ENCODE peak calls at places on chromosome 5, in five cellular contexts. One of them, this sample, is unnamed.
A peak's percentile ranks its signal among the peaks of the same experiment; 100 is the strongest.

GRCh38 chr5:147437161-147437596 is 72.7 kb downstream of the DPYSL3 start:
- DNase-seq in GM23248: no peak
- DNase-seq in hepatocyte: no peak
- DNase-seq in PC-9: no peak
- DNase-seq in CD8-positive, alpha-beta memory T cell: no peak
- DNase-seq in this sample: no peak

GRCh38 chr5:149946118-149946517 is 1.5 kb upstream of the PDE6A start:
- DNase-seq in CD8-positive, alpha-beta memory T cell: no peak
- DNase-seq in GM23248: no peak
- DNase-seq in PC-9: no peak
- DNase-seq in hepatocyte: peak; percentile 57
- DNase-seq in this sample: no peak

GRCh38 chr5:157187046-157187754 is 6.6 kb downstream of the ITK start:
- DNase-seq in PC-9: no peak
- DNase-seq in CD8-positive, alpha-beta memory T cell: no peak
- DNase-seq in GM23248: no peak
- DNase-seq in hepatocyte: no peak
- DNase-seq in this sample: no peak

GRCh38 chr5:173094012-173094661 is 38.0 kb downstream of the CREBRF start:
- DNase-seq in PC-9: peak; percentile 76
- DNase-seq in GM23248: peak; percentile 23
- DNase-seq in CD8-positive, alpha-beta memory T cell: no peak
- DNase-seq in hepatocyte: no peak
- DNase-seq in this sample: no peak

GRCh38 chr5:26321278-26321677 is 717.1 kb downstream of the CDH9 start:
- DNase-seq in hepatocyte: no peak
- DNase-seq in CD8-positive, alpha-beta memory T cell: no peak
- DNase-seq in PC-9: no peak
- DNase-seq in GM23248: no peak
- DNase-seq in this sample: no peak

GRCh38 chr5:150615141-150615699 is 25.2 kb upstream of the SYNPO start:
- DNase-seq in hepatocyte: no peak
- DNase-seq in CD8-positive, alpha-beta memory T cell: no peak
- DNase-seq in GM23248: peak; percentile 83
- DNase-seq in PC-9: no peak
- DNase-seq in this sample: no peak

GRCh38 chr5:958701-959571 is 49.7 kb upstream of the NKD2 start:
- DNase-seq in GM23248: peak; percentile 73
- DNase-seq in CD8-positive, alpha-beta memory T cell: no peak
- DNase-seq in PC-9: no peak
- DNase-seq in hepatocyte: no peak
- DNase-seq in this sample: no peak

GRCh38 chr5:60455589-60455988 is 244.4 kb downstream of the DEPDC1B start:
- DNase-seq in hepatocyte: no peak
- DNase-seq in PC-9: no peak
- DNase-seq in CD8-positive, alpha-beta memory T cell: no peak
- DNase-seq in GM23248: no peak
- DNase-seq in this sample: no peak

GRCh38 chr5:119330367-119331183 is 25.2 kb upstream of the TNFAIP8 start:
- DNase-seq in CD8-positive, alpha-beta memory T cell: peak; percentile 73
- DNase-seq in PC-9: no peak
- DNase-seq in GM23248: peak; percentile 34
- DNase-seq in hepatocyte: no peak
- DNase-seq in this sample: peak; percentile 80

GRCh38 chr5:60386398-60386797 is 313.6 kb downstream of the DEPDC1B start:
- DNase-seq in hepatocyte: no peak
- DNase-seq in CD8-positive, alpha-beta memory T cell: no peak
- DNase-seq in GM23248: no peak
- DNase-seq in PC-9: no peak
- DNase-seq in this sample: no peak

GRCh38 chr5:172178301-172179031 is 9.6 kb downstream of the STK10 start:
- DNase-seq in hepatocyte: no peak
- DNase-seq in GM23248: no peak
- DNase-seq in PC-9: no peak
- DNase-seq in CD8-positive, alpha-beta memory T cell: no peak
- DNase-seq in this sample: no peak

GRCh38 chr5:155270737-155271136 is 257.2 kb downstream of the KIF4B start:
- DNase-seq in hepatocyte: no peak
- DNase-seq in GM23248: no peak
- DNase-seq in PC-9: no peak
- DNase-seq in CD8-positive, alpha-beta memory T cell: no peak
- DNase-seq in this sample: no peak
- H3K4me1 ChIP-seq in hepatocyte: no peaks in the 10 kb centered on the region
- H3K4me1 ChIP-seq in GM23248: no peaks in the 10 kb centered on the region
- H3K4me1 ChIP-seq in PC-9: no peaks in the 10 kb centered on the region
- H3K4me1 ChIP-seq in CD8-positive, alpha-beta memory T cell: no peaks in the 10 kb centered on the region
- H3K4me1 ChIP-seq in this sample: no peaks in the 10 kb centered on the region

GRCh38 chr5:176869501-176870109 is 29.5 kb downstream of the HK3 start:
- DNase-seq in GM23248: no peak
- DNase-seq in PC-9: no peak
- DNase-seq in CD8-positive, alpha-beta memory T cell: no peak
- DNase-seq in hepatocyte: no peak
- DNase-seq in this sample: no peak

GRCh38 chr5:176866913-176867312 is 32.2 kb downstream of the HK3 start:
- DNase-seq in PC-9: no peak
- DNase-seq in CD8-positive, alpha-beta memory T cell: no peak
- DNase-seq in GM23248: no peak
- DNase-seq in hepatocyte: no peak
- DNase-seq in this sample: no peak

GRCh38 chr5:176868126-176868525 is 31.0 kb downstream of the HK3 start:
- DNase-seq in GM23248: no peak
- DNase-seq in PC-9: no peak
- DNase-seq in CD8-positive, alpha-beta memory T cell: no peak
- DNase-seq in hepatocyte: no peak
- DNase-seq in this sample: no peak

GRCh38 chr5:176868731-176869130 is 30.4 kb downstream of the HK3 start:
- DNase-seq in hepatocyte: no peak
- DNase-seq in PC-9: no peak
- DNase-seq in CD8-positive, alpha-beta memory T cell: no peak
- DNase-seq in GM23248: no peak
- DNase-seq in this sample: no peak

GRCh38 chr5:176870110-176870591 is 29.0 kb downstream of the HK3 start:
- DNase-seq in GM23248: peak; percentile 73
- DNase-seq in CD8-positive, alpha-beta memory T cell: no peak
- DNase-seq in PC-9: no peak
- DNase-seq in hepatocyte: peak; percentile 57
- DNase-seq in this sample: no peak
- H3K27me3 ChIP-seq in GM23248: peaks cover 47% of the 10 kb centered on the region
- H3K27me3 ChIP-seq in CD8-positive, alpha-beta memory T cell: peaks cover 11% of the 10 kb centered on the region
- H3K27me3 ChIP-seq in PC-9: no peaks in the 10 kb centered on the region
- H3K27me3 ChIP-seq in hepatocyte: peaks cover 23% of the 10 kb centered on the region
- H3K27me3 ChIP-seq in this sample: no peaks in the 10 kb centered on the region

GRCh38 chr5:143314123-143314522 is 89.4 kb downstream of the NR3C1 start:
- DNase-seq in PC-9: no peak
- DNase-seq in GM23248: no peak
- DNase-seq in CD8-positive, alpha-beta memory T cell: no peak
- DNase-seq in hepatocyte: no peak
- DNase-seq in this sample: no peak
- H3K27ac ChIP-seq in PC-9: peak overlapping the region; percentile 40
- H3K27ac ChIP-seq in GM23248: peak overlapping the region; percentile 79
- H3K27ac ChIP-seq in CD8-positive, alpha-beta memory T cell: no peak overlapping the region
- H3K27ac ChIP-seq in hepatocyte: no peak overlapping the region
- H3K27ac ChIP-seq in this sample: no peak overlapping the region

GRCh38 chr5:68289576-68289975 is 74.0 kb downstream of the PIK3R1 start:
- DNase-seq in CD8-positive, alpha-beta memory T cell: no peak
- DNase-seq in hepatocyte: no peak
- DNase-seq in GM23248: peak; percentile 46
- DNase-seq in PC-9: no peak
- DNase-seq in this sample: no peak

GRCh38 chr5:68292316-68292715 is 76.8 kb downstream of the PIK3R1 start:
- DNase-seq in CD8-positive, alpha-beta memory T cell: no peak
- DNase-seq in GM23248: peak; percentile 57
- DNase-seq in PC-9: no peak
- DNase-seq in hepatocyte: no peak
- DNase-seq in this sample: no peak

GRCh38 chr5:68288756-68289134 is 73.2 kb downstream of the PIK3R1 start:
- DNase-seq in hepatocyte: peak; percentile 23
- DNase-seq in CD8-positive, alpha-beta memory T cell: no peak
- DNase-seq in PC-9: no peak
- DNase-seq in GM23248: no peak
- DNase-seq in this sample: no peak

GRCh38 chr5:68287976-68288755 is 72.6 kb downstream of the PIK3R1 start:
- DNase-seq in PC-9: no peak
- DNase-seq in GM23248: peak; percentile 78
- DNase-seq in CD8-positive, alpha-beta memory T cell: peak; percentile 62
- DNase-seq in hepatocyte: peak; percentile 88
- DNase-seq in this sample: peak; percentile 49

GRCh38 chr5:68290260-68290674 is 74.7 kb downstream of the PIK3R1 start:
- DNase-seq in hepatocyte: peak; percentile 57
- DNase-seq in GM23248: peak; percentile 70
- DNase-seq in CD8-positive, alpha-beta memory T cell: no peak
- DNase-seq in PC-9: no peak
- DNase-seq in this sample: no peak
- H3K4me1 ChIP-seq in hepatocyte: peaks cover 45% of the 10 kb centered on the region
- H3K4me1 ChIP-seq in GM23248: peaks cover 61% of the 10 kb centered on the region
- H3K4me1 ChIP-seq in CD8-positive, alpha-beta memory T cell: peaks cover 61% of the 10 kb centered on the region
- H3K4me1 ChIP-seq in PC-9: peaks cover 9% of the 10 kb centered on the region
- H3K4me1 ChIP-seq in this sample: peaks cover 58% of the 10 kb centered on the region

GRCh38 chr5:139951296-139951924 is 91.7 kb downstream of the NRG2 start:
- DNase-seq in CD8-positive, alpha-beta memory T cell: no peak
- DNase-seq in GM23248: no peak
- DNase-seq in PC-9: peak; percentile 85
- DNase-seq in hepatocyte: no peak
- DNase-seq in this sample: no peak
- H3K27me3 ChIP-seq in CD8-positive, alpha-beta memory T cell: no peaks in the 10 kb centered on the region
- H3K27me3 ChIP-seq in GM23248: peaks cover 38% of the 10 kb centered on the region
- H3K27me3 ChIP-seq in PC-9: no peaks in the 10 kb centered on the region
- H3K27me3 ChIP-seq in hepatocyte: peaks cover 13% of the 10 kb centered on the region
- H3K27me3 ChIP-seq in this sample: peaks cover 3% of the 10 kb centered on the region